ENCODE peak calls at places on chromosomes 6 and 20, in ten cellular contexts. One of them, this sample, is unnamed.

GRCh38 chr6:111880181-111880944 is 7.1 kb upstream of the FYN start:
- DNase-seq in effector memory CD4-positive, alpha-beta T cell: no peak
- DNase-seq in Peyer's patch: no peak
- DNase-seq in tibial nerve: no peak
- DNase-seq in substantia nigra: no peak
- DNase-seq in aorta: no peak
- DNase-seq in CD4-positive, CD25-positive, alpha-beta regulatory T cell: no peak
- DNase-seq in IMR-90: peak; percentile 54
- DNase-seq in caudate nucleus: no peak
- DNase-seq in mammary epithelial cell: peak; percentile 35
- DNase-seq in this sample: no peak

GRCh38 chr20:37474386-37474785 is 46.7 kb upstream of the NNAT start:
- DNase-seq in effector memory CD4-positive, alpha-beta T cell: no peak
- DNase-seq in Peyer's patch: no peak
- DNase-seq in tibial nerve: no peak
- DNase-seq in substantia nigra: no peak
- DNase-seq in aorta: no peak
- DNase-seq in CD4-positive, CD25-positive, alpha-beta regulatory T cell: no peak
- DNase-seq in IMR-90: no peak
- DNase-seq in caudate nucleus: no peak
- DNase-seq in mammary epithelial cell: no peak
- DNase-seq in this sample: no peak

GRCh38 chr6:112665114-112665513 is 318.0 kb downstream of the RFPL4B start:
- DNase-seq in effector memory CD4-positive, alpha-beta T cell: no peak
- DNase-seq in Peyer's patch: no peak
- DNase-seq in tibial nerve: no peak
- DNase-seq in substantia nigra: no peak
- DNase-seq in aorta: no peak
- DNase-seq in CD4-positive, CD25-positive, alpha-beta regulatory T cell: no peak
- DNase-seq in IMR-90: peak; percentile 77
- DNase-seq in caudate nucleus: no peak
- DNase-seq in mammary epithelial cell: no peak
- DNase-seq in this sample: no peak

GRCh38 chr6:46191961-46192360 is 21.2 kb upstream of the ENPP5 start:
- DNase-seq in effector memory CD4-positive, alpha-beta T cell: no peak
- DNase-seq in Peyer's patch: no peak
- DNase-seq in tibial nerve: no peak
- DNase-seq in substantia nigra: no peak
- DNase-seq in aorta: no peak
- DNase-seq in CD4-positive, CD25-positive, alpha-beta regulatory T cell: no peak
- DNase-seq in IMR-90: peak; percentile 41
- DNase-seq in caudate nucleus: no peak
- DNase-seq in mammary epithelial cell: peak; percentile 85
- DNase-seq in this sample: no peak

GRCh38 chr6:100620085-100620484 is 155.4 kb upstream of the SIM1 start:
- DNase-seq in effector memory CD4-positive, alpha-beta T cell: no peak
- DNase-seq in Peyer's patch: no peak
- DNase-seq in tibial nerve: no peak
- DNase-seq in substantia nigra: no peak
- DNase-seq in aorta: no peak
- DNase-seq in CD4-positive, CD25-positive, alpha-beta regulatory T cell: no peak
- DNase-seq in IMR-90: peak; percentile 94
- DNase-seq in caudate nucleus: no peak
- DNase-seq in mammary epithelial cell: peak; percentile 84
- DNase-seq in this sample: no peak

GRCh38 chr6:120108061-120108795 is 758.7 kb upstream of the MAN1A1 start:
- DNase-seq in effector memory CD4-positive, alpha-beta T cell: no peak
- DNase-seq in Peyer's patch: no peak
- DNase-seq in tibial nerve: no peak
- DNase-seq in substantia nigra: no peak
- DNase-seq in aorta: no peak
- DNase-seq in CD4-positive, CD25-positive, alpha-beta regulatory T cell: no peak
- DNase-seq in IMR-90: no peak
- DNase-seq in caudate nucleus: no peak
- DNase-seq in mammary epithelial cell: no peak
- DNase-seq in this sample: no peak

GRCh38 chr6:13280253-13280652 is 48.1 kb downstream of the TBC1D7 start:
- DNase-seq in effector memory CD4-positive, alpha-beta T cell: no peak
- DNase-seq in Peyer's patch: no peak
- DNase-seq in tibial nerve: no peak
- DNase-seq in substantia nigra: no peak
- DNase-seq in aorta: no peak
- DNase-seq in CD4-positive, CD25-positive, alpha-beta regulatory T cell: no peak
- DNase-seq in IMR-90: no peak
- DNase-seq in caudate nucleus: no peak
- DNase-seq in mammary epithelial cell: no peak
- DNase-seq in this sample: no peak

GRCh38 chr6:158081657-158081935 is 86.5 kb downstream of the SERAC1 start:
- DNase-seq in effector memory CD4-positive, alpha-beta T cell: no peak
- DNase-seq in Peyer's patch: no peak
- DNase-seq in tibial nerve: no peak
- DNase-seq in substantia nigra: no peak
- DNase-seq in aorta: no peak
- DNase-seq in CD4-positive, CD25-positive, alpha-beta regulatory T cell: no peak
- DNase-seq in IMR-90: no peak
- DNase-seq in caudate nucleus: no peak
- DNase-seq in mammary epithelial cell: no peak
- DNase-seq in this sample: no peak

GRCh38 chr20:35329435-35330139 is 37.4 kb upstream of the FAM83C start:
- DNase-seq in effector memory CD4-positive, alpha-beta T cell: no peak
- DNase-seq in Peyer's patch: peak; percentile 66
- DNase-seq in tibial nerve: no peak
- DNase-seq in substantia nigra: no peak
- DNase-seq in aorta: no peak
- DNase-seq in CD4-positive, CD25-positive, alpha-beta regulatory T cell: no peak
- DNase-seq in IMR-90: peak; percentile 28
- DNase-seq in caudate nucleus: no peak
- DNase-seq in mammary epithelial cell: peak; percentile 31
- DNase-seq in this sample: no peak

GRCh38 chr6:109226353-109226752 is 131.0 kb downstream of the CEP57L1 start:
- DNase-seq in effector memory CD4-positive, alpha-beta T cell: no peak
- DNase-seq in Peyer's patch: no peak
- DNase-seq in tibial nerve: no peak
- DNase-seq in substantia nigra: no peak
- DNase-seq in aorta: no peak
- DNase-seq in CD4-positive, CD25-positive, alpha-beta regulatory T cell: no peak
- DNase-seq in IMR-90: no peak
- DNase-seq in caudate nucleus: no peak
- DNase-seq in mammary epithelial cell: no peak
- DNase-seq in this sample: no peak

GRCh38 chr20:3887870-3888614 is 1.1 kb upstream of the PANK2 start:
- DNase-seq in effector memory CD4-positive, alpha-beta T cell: no peak
- DNase-seq in Peyer's patch: no peak
- DNase-seq in tibial nerve: no peak
- DNase-seq in substantia nigra: no peak
- DNase-seq in aorta: peak; percentile 53
- DNase-seq in CD4-positive, CD25-positive, alpha-beta regulatory T cell: no peak
- DNase-seq in IMR-90: no peak
- DNase-seq in caudate nucleus: no peak
- DNase-seq in mammary epithelial cell: peak; percentile 37
- DNase-seq in this sample: peak; percentile 44

GRCh38 chr6:140078552-140079126 is 704.2 kb upstream of the CITED2 start:
- DNase-seq in effector memory CD4-positive, alpha-beta T cell: no peak
- DNase-seq in Peyer's patch: no peak
- DNase-seq in tibial nerve: no peak
- DNase-seq in substantia nigra: no peak
- DNase-seq in aorta: no peak
- DNase-seq in CD4-positive, CD25-positive, alpha-beta regulatory T cell: no peak
- DNase-seq in IMR-90: peak; percentile 92
- DNase-seq in caudate nucleus: no peak
- DNase-seq in mammary epithelial cell: no peak
- DNase-seq in this sample: no peak

GRCh38 chr6:69494595-69494994 is 302.2 kb downstream of the LMBRD1 start:
- DNase-seq in effector memory CD4-positive, alpha-beta T cell: no peak
- DNase-seq in Peyer's patch: no peak
- DNase-seq in tibial nerve: no peak
- DNase-seq in substantia nigra: no peak
- DNase-seq in aorta: no peak
- DNase-seq in CD4-positive, CD25-positive, alpha-beta regulatory T cell: no peak
- DNase-seq in IMR-90: no peak
- DNase-seq in caudate nucleus: no peak
- DNase-seq in mammary epithelial cell: no peak
- DNase-seq in this sample: no peak

GRCh38 chr20:21190866-21191265 is 65.0 kb downstream of the KIZ start:
- DNase-seq in effector memory CD4-positive, alpha-beta T cell: no peak
- DNase-seq in Peyer's patch: no peak
- DNase-seq in tibial nerve: no peak
- DNase-seq in substantia nigra: no peak
- DNase-seq in aorta: no peak
- DNase-seq in CD4-positive, CD25-positive, alpha-beta regulatory T cell: no peak
- DNase-seq in IMR-90: no peak
- DNase-seq in caudate nucleus: no peak
- DNase-seq in mammary epithelial cell: no peak
- DNase-seq in this sample: no peak

GRCh38 chr6:89313006-89313405 is 2.1 kb downstream of the GABRR2 start:
- DNase-seq in effector memory CD4-positive, alpha-beta T cell: no peak
- DNase-seq in Peyer's patch: no peak
- DNase-seq in tibial nerve: peak; percentile 48
- DNase-seq in substantia nigra: no peak
- DNase-seq in aorta: no peak
- DNase-seq in CD4-positive, CD25-positive, alpha-beta regulatory T cell: no peak
- DNase-seq in IMR-90: peak; percentile 92
- DNase-seq in caudate nucleus: no peak
- DNase-seq in mammary epithelial cell: peak; percentile 36
- DNase-seq in this sample: no peak

GRCh38 chr6:49453221-49453620 is 9.8 kb downstream of the MMUT start:
- DNase-seq in effector memory CD4-positive, alpha-beta T cell: no peak
- DNase-seq in Peyer's patch: no peak
- DNase-seq in tibial nerve: no peak
- DNase-seq in substantia nigra: no peak
- DNase-seq in aorta: no peak
- DNase-seq in CD4-positive, CD25-positive, alpha-beta regulatory T cell: no peak
- DNase-seq in IMR-90: no peak
- DNase-seq in caudate nucleus: no peak
- DNase-seq in mammary epithelial cell: no peak
- DNase-seq in this sample: no peak

GRCh38 chr6:36387440-36388303 is at the start of gene ETV7:
- DNase-seq in effector memory CD4-positive, alpha-beta T cell: no peak
- DNase-seq in Peyer's patch: peak; percentile 84
- DNase-seq in tibial nerve: no peak
- DNase-seq in substantia nigra: no peak
- DNase-seq in aorta: peak; percentile 63
- DNase-seq in CD4-positive, CD25-positive, alpha-beta regulatory T cell: peak; percentile 29
- DNase-seq in IMR-90: peak; percentile 6
- DNase-seq in caudate nucleus: no peak
- DNase-seq in mammary epithelial cell: peak; percentile 35
- DNase-seq in this sample: peak; percentile 55

GRCh38 chr6:128098000-128098581 is 197.2 kb upstream of the THEMIS start:
- DNase-seq in effector memory CD4-positive, alpha-beta T cell: no peak
- DNase-seq in Peyer's patch: no peak
- DNase-seq in tibial nerve: no peak
- DNase-seq in substantia nigra: no peak
- DNase-seq in aorta: no peak
- DNase-seq in CD4-positive, CD25-positive, alpha-beta regulatory T cell: no peak
- DNase-seq in IMR-90: peak; percentile 13
- DNase-seq in caudate nucleus: no peak
- DNase-seq in mammary epithelial cell: peak; percentile 63
- DNase-seq in this sample: no peak

GRCh38 chr6:169906004-169906740 is 154.8 kb downstream of the ERMARD start:
- DNase-seq in effector memory CD4-positive, alpha-beta T cell: no peak
- DNase-seq in Peyer's patch: no peak
- DNase-seq in tibial nerve: no peak
- DNase-seq in substantia nigra: no peak
- DNase-seq in aorta: no peak
- DNase-seq in CD4-positive, CD25-positive, alpha-beta regulatory T cell: no peak
- DNase-seq in IMR-90: no peak
- DNase-seq in caudate nucleus: no peak
- DNase-seq in mammary epithelial cell: no peak
- DNase-seq in this sample: no peak

GRCh38 chr6:116386581-116387299 is 16.0 kb downstream of the DSE start:
- DNase-seq in effector memory CD4-positive, alpha-beta T cell: no peak
- DNase-seq in Peyer's patch: no peak
- DNase-seq in tibial nerve: no peak
- DNase-seq in substantia nigra: no peak
- DNase-seq in aorta: no peak
- DNase-seq in CD4-positive, CD25-positive, alpha-beta regulatory T cell: no peak
- DNase-seq in IMR-90: peak; percentile 80
- DNase-seq in caudate nucleus: no peak
- DNase-seq in mammary epithelial cell: peak; percentile 84
- DNase-seq in this sample: no peak
- H3K27ac ChIP-seq in effector memory CD4-positive, alpha-beta T cell: peak overlapping the region; percentile 46
- H3K27ac ChIP-seq in Peyer's patch: peak overlapping the region; percentile 29
- H3K27ac ChIP-seq in tibial nerve: no peak overlapping the region
- H3K27ac ChIP-seq in substantia nigra: no peak overlapping the region
- H3K27ac ChIP-seq in aorta: peak overlapping the region; percentile 57
- H3K27ac ChIP-seq in CD4-positive, CD25-positive, alpha-beta regulatory T cell: no peak overlapping the region
- H3K27ac ChIP-seq in IMR-90: peak overlapping the region; percentile 41
- H3K27ac ChIP-seq in caudate nucleus: no peak overlapping the region
- H3K27ac ChIP-seq in mammary epithelial cell: peak overlapping the region; percentile 100
- H3K27ac ChIP-seq in this sample: no peak overlapping the region

GRCh38 chr6:26739811-26740210 is 80.3 kb upstream of the ZNF322 start:
- DNase-seq in effector memory CD4-positive, alpha-beta T cell: no peak
- DNase-seq in Peyer's patch: no peak
- DNase-seq in tibial nerve: no peak
- DNase-seq in substantia nigra: no peak
- DNase-seq in aorta: no peak
- DNase-seq in CD4-positive, CD25-positive, alpha-beta regulatory T cell: no peak
- DNase-seq in IMR-90: no peak
- DNase-seq in caudate nucleus: no peak
- DNase-seq in mammary epithelial cell: no peak
- DNase-seq in this sample: no peak
- H3K27ac ChIP-seq in effector memory CD4-positive, alpha-beta T cell: no peak overlapping the region
- H3K27ac ChIP-seq in Peyer's patch: no peak overlapping the region
- H3K27ac ChIP-seq in tibial nerve: no peak overlapping the region
- H3K27ac ChIP-seq in substantia nigra: no peak overlapping the region
- H3K27ac ChIP-seq in aorta: no peak overlapping the region
- H3K27ac ChIP-seq in CD4-positive, CD25-positive, alpha-beta regulatory T cell: no peak overlapping the region
- H3K27ac ChIP-seq in IMR-90: no peak overlapping the region
- H3K27ac ChIP-seq in caudate nucleus: no peak overlapping the region
- H3K27ac ChIP-seq in mammary epithelial cell: no peak overlapping the region
- H3K27ac ChIP-seq in this sample: no peak overlapping the region

GRCh38 chr20:41047279-41047974 is 18.8 kb downstream of the TOP1 start:
- DNase-seq in effector memory CD4-positive, alpha-beta T cell: no peak
- DNase-seq in Peyer's patch: no peak
- DNase-seq in tibial nerve: no peak
- DNase-seq in substantia nigra: no peak
- DNase-seq in aorta: no peak
- DNase-seq in CD4-positive, CD25-positive, alpha-beta regulatory T cell: no peak
- DNase-seq in IMR-90: no peak
- DNase-seq in caudate nucleus: no peak
- DNase-seq in mammary epithelial cell: no peak
- DNase-seq in this sample: no peak
- H3K27ac ChIP-seq in effector memory CD4-positive, alpha-beta T cell: peak overlapping the region; percentile 70
- H3K27ac ChIP-seq in Peyer's patch: peak overlapping the region; percentile 69
- H3K27ac ChIP-seq in tibial nerve: peak overlapping the region; percentile 68
- H3K27ac ChIP-seq in substantia nigra: no peak overlapping the region
- H3K27ac ChIP-seq in aorta: no peak overlapping the region
- H3K27ac ChIP-seq in CD4-positive, CD25-positive, alpha-beta regulatory T cell: peak overlapping the region; percentile 81
- H3K27ac ChIP-seq in IMR-90: peak overlapping the region; percentile 52
- H3K27ac ChIP-seq in caudate nucleus: no peak overlapping the region
- H3K27ac ChIP-seq in mammary epithelial cell: peak overlapping the region; percentile 33
- H3K27ac ChIP-seq in this sample: peak overlapping the region; percentile 5

DNA sequence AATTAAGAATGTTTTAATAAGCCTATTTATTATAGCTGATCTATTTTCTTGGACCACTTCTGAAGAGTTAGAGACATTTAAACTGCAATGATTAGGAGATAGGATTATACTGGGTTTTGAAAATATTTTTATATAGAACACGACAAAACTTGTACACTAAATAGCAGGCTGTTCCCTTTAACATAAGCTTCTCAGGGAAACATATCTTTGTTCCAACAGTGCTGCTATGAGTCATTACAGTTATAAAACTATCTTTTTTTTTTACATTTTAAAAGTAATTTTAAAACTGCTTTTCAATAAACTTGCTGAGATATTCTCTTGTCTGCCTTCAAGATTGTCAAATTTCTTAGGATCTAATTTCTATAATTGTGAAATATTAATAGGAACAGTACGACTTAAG is 389.1 kb downstream of the ARHGAP18 start:
- DNase-seq in effector memory CD4-positive, alpha-beta T cell: no peak
- DNase-seq in Peyer's patch: no peak
- DNase-seq in tibial nerve: no peak
- DNase-seq in substantia nigra: no peak
- DNase-seq in aorta: no peak
- DNase-seq in CD4-positive, CD25-positive, alpha-beta regulatory T cell: no peak
- DNase-seq in IMR-90: peak; percentile 27
- DNase-seq in caudate nucleus: no peak
- DNase-seq in mammary epithelial cell: no peak
- DNase-seq in this sample: no peak
- H3K27ac ChIP-seq in effector memory CD4-positive, alpha-beta T cell: no peak overlapping the region
- H3K27ac ChIP-seq in Peyer's patch: no peak overlapping the region
- H3K27ac ChIP-seq in tibial nerve: no peak overlapping the region
- H3K27ac ChIP-seq in substantia nigra: no peak overlapping the region
- H3K27ac ChIP-seq in aorta: no peak overlapping the region
- H3K27ac ChIP-seq in CD4-positive, CD25-positive, alpha-beta regulatory T cell: no peak overlapping the region
- H3K27ac ChIP-seq in IMR-90: no peak overlapping the region
- H3K27ac ChIP-seq in caudate nucleus: no peak overlapping the region
- H3K27ac ChIP-seq in mammary epithelial cell: no peak overlapping the region
- H3K27ac ChIP-seq in this sample: no peak overlapping the region